ENCODE peak calls at places on chromosomes 11 and 22, in five cellular contexts. Z is GM12865, Y is endothelial cell, Q is kidney, T is neural progenitor cell. H is an unnamed sample.

GRCh38 chr22:50674606-50675552 is 2.3 kb downstream of the SHANK3 start:
- DNase-seq in Z (no peak), Y (peak; percentile 53), Q (peak; percentile 93), T (peak; percentile 86), H (peak; percentile 97)

GRCh38 chr11:43021466-43021865 is 290.3 kb upstream of the API5 start:
- DNase-seq in Z (peak; percentile 26), Y (peak; percentile 15), Q (no peak), T (peak; percentile 51), H (peak; percentile 41)

GRCh38 chr11:101296896-101297295 is 167.3 kb upstream of the PGR start:
- DNase-seq in Z (no peak), Y (no peak), Q (no peak), T (no peak), H (no peak)

GRCh38 chr22:19287889-19288288 is 3.6 kb downstream of the CLTCL1 start:
- DNase-seq in Z (no peak), Y (no peak), Q (no peak), T (no peak), H (no peak)

GRCh38 chr11:67584881-67585873 is 1.6 kb downstream of the GSTP1 start:
- DNase-seq in Z (no peak), Y (no peak), Q (peak; percentile 81), T (no peak), H (peak; percentile 53)

GRCh38 chr22:38872172-38872830 is at the start of gene CBX6:
- DNase-seq in Z (peak; percentile 97), Y (peak; percentile 96), Q (peak; percentile 98), T (peak; percentile 99), H (peak; percentile 92)

GRCh38 chr11:96110302-96110701 is 186.4 kb upstream of the MTMR2 start:
- DNase-seq in Z (no peak), Y (no peak), Q (no peak), T (no peak), H (no peak)

GRCh38 chr22:44107341-44107740 is 73.4 kb upstream of the PARVG start:
- DNase-seq in Z (no peak), Y (no peak), Q (peak; percentile 14), T (peak; percentile 49), H (no peak)

GRCh38 chr11:129861702-129862107 is 33.7 kb downstream of the NFRKB start:
- DNase-seq in Z (no peak), Y (no peak), Q (no peak), T (peak; percentile 62), H (no peak)

GRCh38 chr11:116420770-116421528 is 351.8 kb downstream of the BUD13 start:
- DNase-seq in Z (no peak), Y (no peak), Q (no peak), T (no peak), H (no peak)

GRCh38 chr11:62452839-62453468 is 34.1 kb downstream of the SCGB1A1 start:
- DNase-seq in Z (no peak), Y (no peak), Q (no peak), T (no peak), H (no peak)

GRCh38 chr11:76656571-76657081 is 13.9 kb downstream of the LRRC32 start:
- DNase-seq in Z (no peak), Y (no peak), Q (peak; percentile 51), T (no peak), H (peak; percentile 25)

GRCh38 chr11:118912742-118913410 is 12.8 kb downstream of the BCL9L start:
- DNase-seq in Z (peak; percentile 63), Y (no peak), Q (peak; percentile 75), T (no peak), H (no peak)

GRCh38 chr22:50361688-50362087 is 18.6 kb downstream of the PPP6R2 start:
- DNase-seq in Z (peak; percentile 37), Y (no peak), Q (no peak), T (no peak), H (no peak)

GRCh38 chr22:35307892-35308291 is 8.2 kb downstream of the TOM1 start:
- DNase-seq in Z (no peak), Y (peak; percentile 1), Q (no peak), T (no peak), H (no peak)

GRCh38 chr11:74989269-74989655 is 529 bp downstream of the NEU3 start:
- DNase-seq in Z (peak; percentile 40), Y (no peak), Q (no peak), T (peak; percentile 16), H (peak; percentile 32)

GRCh38 chr11:5937868-5938602 is 4.0 kb upstream of the OR56A3 start:
- DNase-seq in Z (no peak), Y (no peak), Q (no peak), T (no peak), H (no peak)

GRCh38 chr11:45022294-45023064 is 71.8 kb upstream of the TP53I11 start:
- DNase-seq in Z (no peak), Y (no peak), Q (no peak), T (no peak), H (no peak)

GRCh38 chr11:116329354-116330090 is 443.3 kb downstream of the BUD13 start:
- DNase-seq in Z (no peak), Y (no peak), Q (no peak), T (no peak), H (no peak)

GRCh38 chr11:66325140-66325754 is 8.4 kb upstream of the CD248 start:
- DNase-seq in Z (no peak), Y (no peak), Q (peak; percentile 68), T (no peak), H (peak; percentile 19)

GRCh38 chr11:91299980-91300379 is 924.6 kb upstream of the FAT3 start:
- DNase-seq in Z (peak; percentile 24), Y (no peak), Q (no peak), T (no peak), H (no peak)

GRCh38 chr11:125724125-125724524 is 22.0 kb upstream of the PATE1 start:
- DNase-seq in Z (no peak), Y (no peak), Q (no peak), T (peak; percentile 34), H (no peak)

GRCh38 chr22:25869771-25870170 is 127.8 kb downstream of the MYO18B start:
- DNase-seq in Z (no peak), Y (no peak), Q (no peak), T (no peak), H (no peak)

GRCh38 chr22:50599816-50600454 is 658 bp upstream of the MAPK8IP2 start:
- DNase-seq in Z (peak; percentile 24), Y (peak; percentile 80), Q (peak; percentile 85), T (peak; percentile 88), H (peak; percentile 70)

GRCh38 chr11:2663915-2664314 is 35.9 kb downstream of the KCNQ1OT1 start:
- DNase-seq in Z (no peak), Y (no peak), Q (no peak), T (no peak), H (no peak)

GRCh38 chr22:48517039-48518030 is 1310.3 kb downstream of the BRD1 start:
- DNase-seq in Z (no peak), Y (peak; percentile 39), Q (no peak), T (peak; percentile 38), H (no peak)
- TF ChIP-seq CTCF in Z (no peak), Y (no peak), Q (no peak), T (peak; percentile 28), H (no peak)

DNA sequence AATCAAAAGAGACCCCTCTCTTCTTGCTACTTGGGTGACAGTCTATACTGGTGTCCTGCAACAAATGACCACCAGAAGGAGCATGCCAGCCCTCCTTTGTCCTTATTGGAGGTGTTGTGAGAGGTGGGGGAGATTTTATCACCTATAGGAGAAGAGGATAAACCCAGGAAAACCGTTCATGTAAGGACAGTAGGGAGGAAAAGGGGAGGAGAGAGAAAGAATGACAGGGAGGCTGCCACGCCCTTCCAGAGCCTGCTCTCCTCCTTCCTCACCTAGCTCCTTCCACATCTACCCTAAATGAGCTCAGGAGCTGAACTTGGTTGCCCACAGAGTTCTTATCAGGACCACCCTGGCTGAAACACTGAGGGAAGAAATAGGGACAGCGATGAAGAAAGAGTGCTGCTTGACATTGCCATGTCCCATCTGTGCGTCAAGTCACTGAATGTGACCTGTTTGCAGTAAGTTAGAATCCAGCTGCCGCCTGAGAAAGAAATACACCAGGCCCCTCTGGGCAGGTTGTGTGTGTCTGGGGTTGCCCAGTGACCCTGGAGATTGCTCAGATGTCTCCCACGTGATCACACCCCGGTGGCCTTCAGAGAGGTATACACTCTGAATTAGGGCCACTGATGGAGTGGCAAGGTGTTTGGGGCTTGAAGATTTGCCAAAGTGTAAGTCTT is 40.4 kb upstream of the ETS1 start:
- DNase-seq in Z (peak; percentile 81), Y (no peak), Q (no peak), T (no peak), H (peak; percentile 51)
- TF ChIP-seq CTCF in Z (peak; percentile 14), Y (no peak), Q (no peak), T (peak; percentile 5), H (no peak)

DNA sequence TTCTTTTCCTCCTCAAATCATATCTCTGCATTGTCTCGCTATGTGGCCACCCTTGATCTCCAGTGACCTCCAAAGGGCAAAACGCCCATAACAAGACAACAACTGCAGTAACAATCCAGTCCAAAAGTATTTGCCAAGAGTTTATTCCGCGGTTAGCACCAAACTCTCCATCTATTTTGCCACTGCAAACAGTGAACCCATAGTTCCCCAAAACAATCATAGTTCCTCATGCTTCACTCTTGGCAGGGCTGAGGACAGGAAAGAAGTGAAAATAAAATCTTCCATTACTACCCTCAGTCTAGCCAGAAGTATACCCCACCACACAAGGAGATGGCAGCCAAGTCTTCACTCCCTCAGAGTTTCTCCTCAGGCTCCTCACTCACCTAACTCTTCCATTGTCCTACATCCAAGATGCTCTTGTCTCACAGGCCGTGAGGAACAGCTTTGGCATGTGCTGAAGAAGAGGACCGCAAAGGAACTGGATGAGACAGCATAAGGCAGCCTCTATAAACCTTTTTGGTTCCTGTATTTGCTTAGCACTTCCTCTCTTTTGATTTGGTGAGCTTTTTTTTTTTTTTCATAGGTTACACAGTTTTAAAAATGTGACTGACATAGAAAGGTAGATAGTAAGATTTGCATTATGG is at the start of gene LPXN:
- DNase-seq in Z (peak; percentile 85), Y (no peak), Q (no peak), T (no peak), H (no peak)
- TF ChIP-seq CTCF in Z (no peak), Y (no peak), Q (no peak), T (no peak), H (no peak)

GRCh38 chr11:46414466-46414796 is 22.9 kb upstream of the CHRM4 start:
- DNase-seq in Z (no peak), Y (no peak), Q (no peak), T (no peak), H (no peak)

GRCh38 chr11:46408407-46408986 is 16.9 kb upstream of the CHRM4 start:
- DNase-seq in Z (no peak), Y (no peak), Q (peak; percentile 57), T (no peak), H (no peak)

GRCh38 chr11:46413755-46414465 is 22.3 kb upstream of the CHRM4 start:
- DNase-seq in Z (no peak), Y (no peak), Q (no peak), T (no peak), H (no peak)

GRCh38 chr11:46407635-46408034 is 16.1 kb upstream of the CHRM4 start:
- DNase-seq in Z (no peak), Y (no peak), Q (no peak), T (no peak), H (no peak)

DNA sequence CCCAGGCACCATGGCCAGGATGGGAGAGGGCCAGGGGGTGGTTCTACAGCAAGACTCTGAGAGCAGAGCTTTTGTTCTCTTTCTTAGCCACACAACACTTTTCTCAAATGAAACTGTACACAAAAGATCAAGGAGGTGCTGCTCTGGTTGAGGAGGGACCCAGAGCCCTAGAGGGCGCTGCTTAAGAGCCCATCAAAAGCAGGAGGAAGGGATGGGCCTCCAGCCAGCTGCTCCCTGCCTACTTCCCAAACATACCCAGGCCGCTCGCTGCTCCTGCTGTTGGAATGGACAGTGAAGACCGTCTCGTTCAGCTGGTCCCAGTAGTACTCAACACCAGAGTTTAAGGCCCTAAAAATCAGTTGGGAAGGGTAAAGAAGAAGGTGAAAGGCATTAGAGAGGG is 18.4 kb upstream of the CHRM4 start:
- DNase-seq in Z (no peak), Y (peak; percentile 23), Q (no peak), T (peak; percentile 79), H (no peak)
- TF ChIP-seq CTCF in Z (no peak), Y (no peak), Q (no peak), T (peak; percentile 72), H (peak; percentile 19)

H was measured in SK-N-SH.